ENCODE peak calls at places on chromosomes 12 and 14, in ten cellular contexts. U is CD4-positive, CD25-positive, alpha-beta regulatory T cell; M is psoas muscle; H is lower lobe of right lung; K is neuronal stem cell; C is HFF-Myc; O is foreskin fibroblast; W is lower leg skin; X is pancreas; F is stomach. T is an unnamed sample.

GRCh38 chr12:2820432-2820831 is 8.0 kb downstream of the ITFG2 start:
- DNase-seq in H (no peak), O (no peak), F (no peak), K (no peak), C (no peak), X (no peak), U (no peak), W (no peak), M (no peak), T (no peak)

GRCh38 chr14:50875359-50876090 is 3.7 kb downstream of the ABHD12B start:
- DNase-seq in C (no peak), U (peak), H (no peak), F (no peak), W (no peak), X (no peak), O (peak), K (no peak), M (no peak), T (no peak)

GRCh38 chr12:43981726-43982125 is 145.8 kb downstream of the TMEM117 start:
- DNase-seq in O (no peak), F (no peak), M (no peak), X (no peak), W (no peak), H (no peak), K (no peak), U (no peak), C (no peak), T (no peak)

GRCh38 chr14:104597576-104597975 is 7.0 kb downstream of the TMEM179 start:
- DNase-seq in H (no peak), U (no peak), X (no peak), O (no peak), K (no peak), F (no peak), W (no peak), C (no peak), M (no peak), T (no peak)

GRCh38 chr14:55536208-55536708 is 43.7 kb upstream of the KTN1 start:
- DNase-seq in C (no peak), F (no peak), K (no peak), W (no peak), H (no peak), M (no peak), X (no peak), U (no peak), O (no peak), T (no peak)

GRCh38 chr12:53495903-53496751 is 3.1 kb downstream of the MAP3K12 start:
- DNase-seq in O (peak), C (no peak), K (peak), H (no peak), X (no peak), F (no peak), M (peak), W (peak), U (no peak), T (no peak)

GRCh38 chr12:25089738-25090137 is 105.2 kb downstream of the DNAI7 start:
- DNase-seq in W (no peak), X (peak), F (peak), H (no peak), K (no peak), O (no peak), U (peak), M (no peak), C (no peak), T (peak)

GRCh38 chr12:57006809-57007475 is 596 bp upstream of the ZBTB39 start:
- DNase-seq in X (no peak), O (no peak), W (no peak), H (no peak), U (peak), M (no peak), F (no peak), C (no peak), K (no peak), T (no peak)

GRCh38 chr12:15707516-15708199 is 81.5 kb downstream of the EPS8 start:
- DNase-seq in U (no peak), X (no peak), F (no peak), H (no peak), M (no peak), O (no peak), C (no peak), K (no peak), W (no peak), T (no peak)

GRCh38 chr12:26651566-26652188 is 181.3 kb downstream of the ITPR2 start:
- DNase-seq in F (peak), O (no peak), H (no peak), K (peak), W (no peak), M (no peak), U (peak), C (peak), X (no peak), T (peak)

GRCh38 chr12:26212988-26213387 is 17.6 kb downstream of the SSPN start:
- DNase-seq in O (no peak), M (no peak), W (no peak), H (no peak), K (no peak), X (no peak), C (no peak), F (no peak), U (no peak), T (no peak)

GRCh38 chr14:102121567-102121966 is 18.1 kb upstream of the WDR20 start:
- DNase-seq in K (no peak), U (no peak), M (no peak), X (no peak), H (no peak), W (no peak), O (no peak), F (no peak), C (no peak), T (no peak)

GRCh38 chr12:20105938-20106337 is 262.4 kb upstream of the PDE3A start:
- DNase-seq in F (no peak), H (no peak), K (no peak), U (no peak), M (no peak), O (no peak), W (no peak), X (no peak), C (no peak), T (no peak)

GRCh38 chr12:89350661-89351488 is 1.4 kb downstream of the DUSP6 start:
- DNase-seq in C (no peak), H (peak), M (peak), U (peak), X (no peak), W (no peak), F (no peak), O (no peak), K (no peak), T (no peak)

GRCh38 chr14:75335588-75335987 is 57.0 kb downstream of the FOS start:
- DNase-seq in O (no peak), M (no peak), K (no peak), H (no peak), F (no peak), U (no peak), C (no peak), W (no peak), X (no peak), T (no peak)

GRCh38 chr12:100632445-100632892 is 59.0 kb downstream of the GAS2L3 start:
- DNase-seq in H (no peak), X (no peak), M (no peak), O (no peak), F (no peak), K (no peak), C (no peak), W (no peak), U (no peak), T (no peak)

GRCh38 chr14:29463727-29464370 is 463.8 kb downstream of the PRKD1 start:
- DNase-seq in X (no peak), W (no peak), U (no peak), K (no peak), F (no peak), M (no peak), O (no peak), C (no peak), H (no peak), T (no peak)

GRCh38 chr12:505221-505620 is 45.5 kb downstream of the B4GALNT3 start:
- DNase-seq in H (no peak), O (no peak), U (no peak), K (no peak), X (no peak), M (no peak), W (no peak), F (peak), C (no peak), T (no peak)

GRCh38 chr12:4214912-4215861 is 58.4 kb upstream of the CCND2 start:
- DNase-seq in X (no peak), C (no peak), H (peak), O (no peak), U (peak), K (no peak), F (peak), W (peak), M (peak), T (no peak)

DNA sequence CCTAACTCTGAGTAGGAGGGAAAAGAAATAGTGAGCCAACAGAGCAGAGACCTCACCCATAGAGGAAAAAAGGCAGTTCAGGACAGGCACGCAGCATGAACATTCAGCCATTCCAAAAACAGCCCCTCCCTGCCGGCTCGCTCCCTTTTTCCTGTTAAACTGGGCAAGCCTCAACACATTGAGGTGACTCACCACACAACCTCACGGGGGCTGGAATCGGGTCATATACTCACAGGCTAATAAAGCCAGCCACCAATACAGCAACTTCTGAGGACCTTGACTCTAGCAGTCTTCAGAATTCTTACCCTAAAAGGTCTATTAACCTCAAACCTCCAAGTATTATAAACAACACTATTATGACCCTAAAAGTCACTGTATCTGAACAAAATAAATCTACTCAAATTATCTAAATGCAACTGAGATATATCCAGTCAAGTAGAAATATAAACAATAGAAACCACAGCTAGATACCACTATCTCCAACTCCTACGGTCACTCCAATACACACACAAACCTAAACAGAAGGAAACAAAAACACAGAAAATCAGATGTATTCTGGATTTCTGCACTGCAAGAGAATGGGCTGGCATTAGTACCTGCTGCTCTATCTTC is 6.3 kb downstream of the YBX3 start:
- DNase-seq in X (peak), H (peak), O (peak), C (peak), F (peak), W (peak), U (no peak), K (no peak), M (peak), T (peak)
- H3K4me3 ChIP-seq in X (no peak), H (no peak), O (peak), C (peak), F (no peak), W (no peak), U (no peak), K (no peak), M (peak), T (no peak)

GRCh38 chr14:35401422-35401729 is 3.2 kb downstream of the NFKBIA start:
- DNase-seq in C (no peak), U (no peak), M (no peak), O (no peak), X (no peak), H (no peak), F (no peak), W (no peak), K (no peak), T (no peak)
- H3K4me3 ChIP-seq in C (peak), U (peak), M (peak), O (peak), X (peak), H (peak), F (peak), W (peak), K (no peak), T (peak)

GRCh38 chr14:70889555-70889954 is 17.7 kb upstream of the PCNX1 start:
- DNase-seq in O (no peak), H (no peak), F (no peak), W (no peak), U (no peak), C (no peak), X (no peak), M (no peak), K (no peak), T (no peak)
- H3K4me3 ChIP-seq in O (no peak), H (no peak), F (no peak), W (no peak), U (no peak), C (no peak), X (no peak), M (no peak), K (no peak), T (no peak)

DNA sequence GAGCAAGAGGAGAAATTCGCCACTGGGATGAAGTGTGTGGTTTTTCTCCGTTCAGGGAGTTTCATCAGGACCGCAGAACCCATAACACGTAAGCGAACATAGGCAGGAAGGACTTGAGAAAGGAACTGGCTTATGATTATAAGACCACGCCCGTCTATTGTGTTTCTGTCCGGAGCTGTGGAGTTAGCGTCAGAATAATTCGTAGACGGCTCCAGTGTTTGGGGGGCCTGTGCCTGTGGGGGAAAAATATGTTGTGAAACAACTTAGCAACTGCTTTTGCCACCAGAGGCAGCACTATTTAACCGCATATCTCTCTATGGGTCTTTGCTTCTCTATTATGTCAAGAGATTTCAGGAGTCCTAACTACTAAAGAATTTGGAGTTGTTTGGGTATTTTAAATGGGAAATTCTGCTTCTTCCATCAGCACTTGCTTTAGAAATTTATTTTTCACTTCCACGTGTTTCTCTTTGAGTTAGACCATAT is 506 bp upstream of the CLEC14A start:
- DNase-seq in U (peak), K (no peak), O (no peak), C (no peak), W (peak), M (no peak), F (no peak), H (no peak), X (no peak), T (no peak)
- H3K4me3 ChIP-seq in U (peak), K (no peak), O (no peak), C (no peak), W (no peak), M (peak), F (peak), H (peak), X (no peak), T (no peak)

GRCh38 chr14:97719043-97719442 is 921.9 kb downstream of the VRK1 start:
- DNase-seq in W (no peak), O (no peak), U (peak), M (no peak), K (no peak), C (no peak), H (no peak), X (no peak), F (no peak), T (no peak)
- H3K4me3 ChIP-seq in W (no peak), O (no peak), U (peak), M (no peak), K (no peak), C (no peak), H (no peak), X (no peak), F (no peak), T (no peak)

GRCh38 chr14:73760598-73761586 is 46.7 kb upstream of the PNMA1 start:
- DNase-seq in U (no peak), H (no peak), F (no peak), O (no peak), C (no peak), W (no peak), M (no peak), X (no peak), K (no peak), T (no peak)

GRCh38 chr14:73763396-73763795 is 49.2 kb upstream of the PNMA1 start:
- DNase-seq in W (no peak), M (no peak), X (peak), O (no peak), F (no peak), C (no peak), U (no peak), K (no peak), H (peak), T (peak)

GRCh38 chr14:73759714-73760597 is 45.8 kb upstream of the PNMA1 start:
- DNase-seq in W (peak), F (peak), C (peak), K (peak), U (peak), M (peak), X (peak), H (peak), O (peak), T (peak)

GRCh38 chr14:73762375-73762822 is 48.2 kb upstream of the PNMA1 start:
- DNase-seq in W (no peak), H (no peak), U (peak), O (no peak), F (no peak), M (no peak), K (no peak), X (no peak), C (no peak), T (no peak)

DNA sequence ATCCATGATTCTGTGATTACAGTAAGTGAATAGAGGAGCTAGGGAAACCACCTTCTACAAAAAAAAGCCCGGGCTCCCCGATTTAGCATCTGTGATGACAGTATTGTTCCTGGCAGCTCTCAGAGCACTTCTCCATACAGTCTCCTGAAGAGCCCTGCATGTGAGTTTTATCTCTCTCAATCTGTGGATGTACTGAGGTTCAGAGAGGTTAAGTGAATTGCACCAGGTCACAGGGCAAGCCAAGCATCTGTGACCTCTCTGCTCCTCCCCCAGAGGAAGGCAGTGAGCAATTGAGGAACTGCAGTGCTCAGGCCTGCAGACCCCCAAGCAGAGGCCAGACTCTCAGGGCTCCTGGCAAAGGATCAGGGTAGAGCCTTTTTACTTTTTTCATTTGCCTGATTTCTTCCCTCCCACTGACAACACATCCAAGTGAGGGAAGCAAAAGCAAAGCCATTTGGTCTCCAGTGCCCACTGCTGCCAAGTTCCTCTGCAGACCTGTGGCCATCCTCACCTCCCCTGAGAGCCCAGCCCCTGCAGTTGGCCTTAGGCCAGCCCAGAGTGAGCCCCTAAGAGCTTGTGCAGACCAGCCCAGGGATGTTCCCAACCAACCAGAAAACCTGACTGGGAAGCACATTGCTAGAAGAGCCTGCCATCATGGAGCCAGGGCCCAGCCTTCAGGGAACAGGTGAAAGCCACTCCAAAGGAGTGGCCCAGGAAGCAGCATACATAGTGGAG is 47.6 kb upstream of the PNMA1 start:
- DNase-seq in F (no peak), M (no peak), X (no peak), O (no peak), C (no peak), W (no peak), H (no peak), U (no peak), K (no peak), T (no peak)
- H3K4me3 ChIP-seq in F (no peak), M (no peak), X (no peak), O (no peak), C (no peak), W (no peak), H (no peak), U (peak), K (no peak), T (no peak)